ENCODE peak calls at places on chromosomes 4 and X, in ten cellular contexts. One of them, this sample, is unnamed.

GRCh38 chr4:2866160-2866861 is 22.7 kb downstream of the ADD1 start:
- DNase-seq in lung: no peak
- DNase-seq in progenitor cell of endocrine pancreas: no peak
- DNase-seq in stimulated activated CD4-positive, alpha-beta T cell treated with anti-CD3 and anti-CD28 coated beads, Interleukin-2, amount 100 ng/mL, for 48 hours: no peak
- DNase-seq in hepatic stellate cell: no peak
- DNase-seq in glutamatergic neuron: no peak
- DNase-seq in SW480: no peak
- DNase-seq in stimulated activated CD8-positive, alpha-beta memory T cell treated with anti-CD3 and anti-CD28 coated beads, Interleukin-15, amount 100 ng/mL, for 24 hours: no peak
- DNase-seq in central memory CD8-positive, alpha-beta T cell: no peak
- DNase-seq in mammary epithelial cell: no peak
- DNase-seq in this sample: no peak

GRCh38 chrX:39821011-39821708 is 276.6 kb downstream of the BCOR start:
- DNase-seq in lung: no peak
- DNase-seq in progenitor cell of endocrine pancreas: peak
- DNase-seq in stimulated activated CD4-positive, alpha-beta T cell treated with anti-CD3 and anti-CD28 coated beads, Interleukin-2, amount 100 ng/mL, for 48 hours: no peak
- DNase-seq in hepatic stellate cell: peak
- DNase-seq in glutamatergic neuron: peak
- DNase-seq in SW480: peak
- DNase-seq in stimulated activated CD8-positive, alpha-beta memory T cell treated with anti-CD3 and anti-CD28 coated beads, Interleukin-15, amount 100 ng/mL, for 24 hours: no peak
- DNase-seq in central memory CD8-positive, alpha-beta T cell: no peak
- DNase-seq in mammary epithelial cell: no peak
- DNase-seq in this sample: peak

GRCh38 chr4:183241322-183241640 is 78.8 kb downstream of the CLDN22 start:
- DNase-seq in lung: no peak
- DNase-seq in progenitor cell of endocrine pancreas: no peak
- DNase-seq in stimulated activated CD4-positive, alpha-beta T cell treated with anti-CD3 and anti-CD28 coated beads, Interleukin-2, amount 100 ng/mL, for 48 hours: no peak
- DNase-seq in hepatic stellate cell: peak
- DNase-seq in glutamatergic neuron: no peak
- DNase-seq in SW480: peak
- DNase-seq in stimulated activated CD8-positive, alpha-beta memory T cell treated with anti-CD3 and anti-CD28 coated beads, Interleukin-15, amount 100 ng/mL, for 24 hours: no peak
- DNase-seq in central memory CD8-positive, alpha-beta T cell: no peak
- DNase-seq in mammary epithelial cell: peak
- DNase-seq in this sample: no peak

GRCh38 chr4:41258783-41259182 is 2.1 kb downstream of the UCHL1 start:
- DNase-seq in lung: no peak
- DNase-seq in progenitor cell of endocrine pancreas: no peak
- DNase-seq in stimulated activated CD4-positive, alpha-beta T cell treated with anti-CD3 and anti-CD28 coated beads, Interleukin-2, amount 100 ng/mL, for 48 hours: no peak
- DNase-seq in hepatic stellate cell: peak
- DNase-seq in glutamatergic neuron: peak
- DNase-seq in SW480: peak
- DNase-seq in stimulated activated CD8-positive, alpha-beta memory T cell treated with anti-CD3 and anti-CD28 coated beads, Interleukin-15, amount 100 ng/mL, for 24 hours: no peak
- DNase-seq in central memory CD8-positive, alpha-beta T cell: no peak
- DNase-seq in mammary epithelial cell: peak
- DNase-seq in this sample: peak

GRCh38 chr4:169225058-169225751 is 45.6 kb downstream of the SH3RF1 start:
- DNase-seq in lung: no peak
- DNase-seq in progenitor cell of endocrine pancreas: no peak
- DNase-seq in stimulated activated CD4-positive, alpha-beta T cell treated with anti-CD3 and anti-CD28 coated beads, Interleukin-2, amount 100 ng/mL, for 48 hours: no peak
- DNase-seq in hepatic stellate cell: peak
- DNase-seq in glutamatergic neuron: no peak
- DNase-seq in SW480: peak
- DNase-seq in stimulated activated CD8-positive, alpha-beta memory T cell treated with anti-CD3 and anti-CD28 coated beads, Interleukin-15, amount 100 ng/mL, for 24 hours: no peak
- DNase-seq in central memory CD8-positive, alpha-beta T cell: no peak
- DNase-seq in mammary epithelial cell: peak
- DNase-seq in this sample: no peak

GRCh38 chr4:123554263-123554662 is 157.7 kb downstream of the SPRY1 start:
- DNase-seq in lung: no peak
- DNase-seq in progenitor cell of endocrine pancreas: no peak
- DNase-seq in stimulated activated CD4-positive, alpha-beta T cell treated with anti-CD3 and anti-CD28 coated beads, Interleukin-2, amount 100 ng/mL, for 48 hours: no peak
- DNase-seq in hepatic stellate cell: no peak
- DNase-seq in glutamatergic neuron: no peak
- DNase-seq in SW480: no peak
- DNase-seq in stimulated activated CD8-positive, alpha-beta memory T cell treated with anti-CD3 and anti-CD28 coated beads, Interleukin-15, amount 100 ng/mL, for 24 hours: no peak
- DNase-seq in central memory CD8-positive, alpha-beta T cell: no peak
- DNase-seq in mammary epithelial cell: no peak
- DNase-seq in this sample: no peak

GRCh38 chr4:165439344-165439743 is 60.5 kb downstream of the CPE start:
- DNase-seq in lung: no peak
- DNase-seq in progenitor cell of endocrine pancreas: no peak
- DNase-seq in stimulated activated CD4-positive, alpha-beta T cell treated with anti-CD3 and anti-CD28 coated beads, Interleukin-2, amount 100 ng/mL, for 48 hours: no peak
- DNase-seq in hepatic stellate cell: no peak
- DNase-seq in glutamatergic neuron: no peak
- DNase-seq in SW480: peak
- DNase-seq in stimulated activated CD8-positive, alpha-beta memory T cell treated with anti-CD3 and anti-CD28 coated beads, Interleukin-15, amount 100 ng/mL, for 24 hours: no peak
- DNase-seq in central memory CD8-positive, alpha-beta T cell: no peak
- DNase-seq in mammary epithelial cell: no peak
- DNase-seq in this sample: no peak

GRCh38 chrX:46574941-46575381 is 1.4 kb downstream of the CHST7 start:
- DNase-seq in lung: no peak
- DNase-seq in progenitor cell of endocrine pancreas: peak
- DNase-seq in stimulated activated CD4-positive, alpha-beta T cell treated with anti-CD3 and anti-CD28 coated beads, Interleukin-2, amount 100 ng/mL, for 48 hours: no peak
- DNase-seq in hepatic stellate cell: no peak
- DNase-seq in glutamatergic neuron: peak
- DNase-seq in SW480: no peak
- DNase-seq in stimulated activated CD8-positive, alpha-beta memory T cell treated with anti-CD3 and anti-CD28 coated beads, Interleukin-15, amount 100 ng/mL, for 24 hours: no peak
- DNase-seq in central memory CD8-positive, alpha-beta T cell: no peak
- DNase-seq in mammary epithelial cell: peak
- DNase-seq in this sample: peak

GRCh38 chr4:185236155-185236503 is 26.7 kb downstream of the SNX25 start:
- DNase-seq in lung: no peak
- DNase-seq in progenitor cell of endocrine pancreas: no peak
- DNase-seq in stimulated activated CD4-positive, alpha-beta T cell treated with anti-CD3 and anti-CD28 coated beads, Interleukin-2, amount 100 ng/mL, for 48 hours: no peak
- DNase-seq in hepatic stellate cell: no peak
- DNase-seq in glutamatergic neuron: no peak
- DNase-seq in SW480: no peak
- DNase-seq in stimulated activated CD8-positive, alpha-beta memory T cell treated with anti-CD3 and anti-CD28 coated beads, Interleukin-15, amount 100 ng/mL, for 24 hours: no peak
- DNase-seq in central memory CD8-positive, alpha-beta T cell: no peak
- DNase-seq in mammary epithelial cell: no peak
- DNase-seq in this sample: no peak

GRCh38 chrX:117517994-117518393 is 598.6 kb downstream of the KLHL13 start:
- DNase-seq in lung: no peak
- DNase-seq in progenitor cell of endocrine pancreas: no peak
- DNase-seq in stimulated activated CD4-positive, alpha-beta T cell treated with anti-CD3 and anti-CD28 coated beads, Interleukin-2, amount 100 ng/mL, for 48 hours: no peak
- DNase-seq in hepatic stellate cell: no peak
- DNase-seq in glutamatergic neuron: no peak
- DNase-seq in SW480: no peak
- DNase-seq in stimulated activated CD8-positive, alpha-beta memory T cell treated with anti-CD3 and anti-CD28 coated beads, Interleukin-15, amount 100 ng/mL, for 24 hours: no peak
- DNase-seq in central memory CD8-positive, alpha-beta T cell: no peak
- DNase-seq in mammary epithelial cell: no peak
- DNase-seq in this sample: no peak

GRCh38 chr4:98822144-98822543 is 106.8 kb downstream of the EIF4E start:
- DNase-seq in lung: no peak
- DNase-seq in progenitor cell of endocrine pancreas: no peak
- DNase-seq in stimulated activated CD4-positive, alpha-beta T cell treated with anti-CD3 and anti-CD28 coated beads, Interleukin-2, amount 100 ng/mL, for 48 hours: no peak
- DNase-seq in hepatic stellate cell: no peak
- DNase-seq in glutamatergic neuron: no peak
- DNase-seq in SW480: no peak
- DNase-seq in stimulated activated CD8-positive, alpha-beta memory T cell treated with anti-CD3 and anti-CD28 coated beads, Interleukin-15, amount 100 ng/mL, for 24 hours: no peak
- DNase-seq in central memory CD8-positive, alpha-beta T cell: no peak
- DNase-seq in mammary epithelial cell: no peak
- DNase-seq in this sample: no peak

GRCh38 chrX:70044541-70045245 is 5.0 kb downstream of the AWAT2 start:
- DNase-seq in lung: no peak
- DNase-seq in progenitor cell of endocrine pancreas: no peak
- DNase-seq in stimulated activated CD4-positive, alpha-beta T cell treated with anti-CD3 and anti-CD28 coated beads, Interleukin-2, amount 100 ng/mL, for 48 hours: no peak
- DNase-seq in hepatic stellate cell: peak
- DNase-seq in glutamatergic neuron: no peak
- DNase-seq in SW480: peak
- DNase-seq in stimulated activated CD8-positive, alpha-beta memory T cell treated with anti-CD3 and anti-CD28 coated beads, Interleukin-15, amount 100 ng/mL, for 24 hours: no peak
- DNase-seq in central memory CD8-positive, alpha-beta T cell: no peak
- DNase-seq in mammary epithelial cell: no peak
- DNase-seq in this sample: no peak

GRCh38 chrX:47543496-47543895 is 17.5 kb upstream of the ARAF start:
- DNase-seq in lung: no peak
- DNase-seq in progenitor cell of endocrine pancreas: no peak
- DNase-seq in stimulated activated CD4-positive, alpha-beta T cell treated with anti-CD3 and anti-CD28 coated beads, Interleukin-2, amount 100 ng/mL, for 48 hours: no peak
- DNase-seq in hepatic stellate cell: no peak
- DNase-seq in glutamatergic neuron: no peak
- DNase-seq in SW480: no peak
- DNase-seq in stimulated activated CD8-positive, alpha-beta memory T cell treated with anti-CD3 and anti-CD28 coated beads, Interleukin-15, amount 100 ng/mL, for 24 hours: no peak
- DNase-seq in central memory CD8-positive, alpha-beta T cell: no peak
- DNase-seq in mammary epithelial cell: no peak
- DNase-seq in this sample: no peak

GRCh38 chr4:52958232-52958631 is 96.1 kb downstream of the RASL11B start:
- DNase-seq in lung: no peak
- DNase-seq in progenitor cell of endocrine pancreas: no peak
- DNase-seq in stimulated activated CD4-positive, alpha-beta T cell treated with anti-CD3 and anti-CD28 coated beads, Interleukin-2, amount 100 ng/mL, for 48 hours: no peak
- DNase-seq in hepatic stellate cell: no peak
- DNase-seq in glutamatergic neuron: no peak
- DNase-seq in SW480: no peak
- DNase-seq in stimulated activated CD8-positive, alpha-beta memory T cell treated with anti-CD3 and anti-CD28 coated beads, Interleukin-15, amount 100 ng/mL, for 24 hours: no peak
- DNase-seq in central memory CD8-positive, alpha-beta T cell: no peak
- DNase-seq in mammary epithelial cell: no peak
- DNase-seq in this sample: no peak

GRCh38 chr4:89303989-89304388 is 3.6 kb downstream of the GPRIN3 start:
- DNase-seq in lung: no peak
- DNase-seq in progenitor cell of endocrine pancreas: no peak
- DNase-seq in stimulated activated CD4-positive, alpha-beta T cell treated with anti-CD3 and anti-CD28 coated beads, Interleukin-2, amount 100 ng/mL, for 48 hours: no peak
- DNase-seq in hepatic stellate cell: no peak
- DNase-seq in glutamatergic neuron: no peak
- DNase-seq in SW480: no peak
- DNase-seq in stimulated activated CD8-positive, alpha-beta memory T cell treated with anti-CD3 and anti-CD28 coated beads, Interleukin-15, amount 100 ng/mL, for 24 hours: no peak
- DNase-seq in central memory CD8-positive, alpha-beta T cell: no peak
- DNase-seq in mammary epithelial cell: no peak
- DNase-seq in this sample: no peak

GRCh38 chrX:20361890-20362262 is 95.2 kb upstream of the RPS6KA3 start:
- DNase-seq in lung: no peak
- DNase-seq in progenitor cell of endocrine pancreas: no peak
- DNase-seq in stimulated activated CD4-positive, alpha-beta T cell treated with anti-CD3 and anti-CD28 coated beads, Interleukin-2, amount 100 ng/mL, for 48 hours: no peak
- DNase-seq in hepatic stellate cell: peak
- DNase-seq in glutamatergic neuron: no peak
- DNase-seq in SW480: peak
- DNase-seq in stimulated activated CD8-positive, alpha-beta memory T cell treated with anti-CD3 and anti-CD28 coated beads, Interleukin-15, amount 100 ng/mL, for 24 hours: no peak
- DNase-seq in central memory CD8-positive, alpha-beta T cell: no peak
- DNase-seq in mammary epithelial cell: no peak
- DNase-seq in this sample: peak

GRCh38 chrX:31459361-31459760 is 387.5 kb upstream of the FTHL17 start:
- DNase-seq in lung: no peak
- DNase-seq in progenitor cell of endocrine pancreas: no peak
- DNase-seq in stimulated activated CD4-positive, alpha-beta T cell treated with anti-CD3 and anti-CD28 coated beads, Interleukin-2, amount 100 ng/mL, for 48 hours: no peak
- DNase-seq in hepatic stellate cell: peak
- DNase-seq in glutamatergic neuron: no peak
- DNase-seq in SW480: no peak
- DNase-seq in stimulated activated CD8-positive, alpha-beta memory T cell treated with anti-CD3 and anti-CD28 coated beads, Interleukin-15, amount 100 ng/mL, for 24 hours: no peak
- DNase-seq in central memory CD8-positive, alpha-beta T cell: no peak
- DNase-seq in mammary epithelial cell: no peak
- DNase-seq in this sample: no peak

GRCh38 chrX:119266364-119266995 is 30.4 kb downstream of the PGRMC1 start:
- DNase-seq in lung: no peak
- DNase-seq in progenitor cell of endocrine pancreas: no peak
- DNase-seq in stimulated activated CD4-positive, alpha-beta T cell treated with anti-CD3 and anti-CD28 coated beads, Interleukin-2, amount 100 ng/mL, for 48 hours: peak
- DNase-seq in hepatic stellate cell: peak
- DNase-seq in glutamatergic neuron: no peak
- DNase-seq in SW480: peak
- DNase-seq in stimulated activated CD8-positive, alpha-beta memory T cell treated with anti-CD3 and anti-CD28 coated beads, Interleukin-15, amount 100 ng/mL, for 24 hours: no peak
- DNase-seq in central memory CD8-positive, alpha-beta T cell: no peak
- DNase-seq in mammary epithelial cell: peak
- DNase-seq in this sample: peak

GRCh38 chr4:825969-826330 is at the start of gene CPLX1:
- DNase-seq in lung: no peak
- DNase-seq in progenitor cell of endocrine pancreas: no peak
- DNase-seq in stimulated activated CD4-positive, alpha-beta T cell treated with anti-CD3 and anti-CD28 coated beads, Interleukin-2, amount 100 ng/mL, for 48 hours: no peak
- DNase-seq in hepatic stellate cell: no peak
- DNase-seq in glutamatergic neuron: peak
- DNase-seq in SW480: no peak
- DNase-seq in stimulated activated CD8-positive, alpha-beta memory T cell treated with anti-CD3 and anti-CD28 coated beads, Interleukin-15, amount 100 ng/mL, for 24 hours: no peak
- DNase-seq in central memory CD8-positive, alpha-beta T cell: no peak
- DNase-seq in mammary epithelial cell: no peak
- DNase-seq in this sample: peak

GRCh38 chr4:76283900-76284299 is 22.6 kb upstream of the STBD1 start:
- DNase-seq in lung: no peak
- DNase-seq in progenitor cell of endocrine pancreas: no peak
- DNase-seq in stimulated activated CD4-positive, alpha-beta T cell treated with anti-CD3 and anti-CD28 coated beads, Interleukin-2, amount 100 ng/mL, for 48 hours: no peak
- DNase-seq in hepatic stellate cell: no peak
- DNase-seq in glutamatergic neuron: no peak
- DNase-seq in SW480: no peak
- DNase-seq in stimulated activated CD8-positive, alpha-beta memory T cell treated with anti-CD3 and anti-CD28 coated beads, Interleukin-15, amount 100 ng/mL, for 24 hours: no peak
- DNase-seq in central memory CD8-positive, alpha-beta T cell: no peak
- DNase-seq in mammary epithelial cell: peak
- DNase-seq in this sample: no peak

GRCh38 chr4:113594231-113594556 is 167.3 kb downstream of the CAMK2D start:
- DNase-seq in lung: no peak
- DNase-seq in progenitor cell of endocrine pancreas: no peak
- DNase-seq in stimulated activated CD4-positive, alpha-beta T cell treated with anti-CD3 and anti-CD28 coated beads, Interleukin-2, amount 100 ng/mL, for 48 hours: no peak
- DNase-seq in hepatic stellate cell: no peak
- DNase-seq in glutamatergic neuron: no peak
- DNase-seq in SW480: no peak
- DNase-seq in stimulated activated CD8-positive, alpha-beta memory T cell treated with anti-CD3 and anti-CD28 coated beads, Interleukin-15, amount 100 ng/mL, for 24 hours: no peak
- DNase-seq in central memory CD8-positive, alpha-beta T cell: no peak
- DNase-seq in mammary epithelial cell: no peak
- DNase-seq in this sample: no peak

GRCh38 chrX:108131471-108131870 is 39.9 kb downstream of the ATG4A start:
- DNase-seq in lung: no peak
- DNase-seq in progenitor cell of endocrine pancreas: no peak
- DNase-seq in stimulated activated CD4-positive, alpha-beta T cell treated with anti-CD3 and anti-CD28 coated beads, Interleukin-2, amount 100 ng/mL, for 48 hours: no peak
- DNase-seq in hepatic stellate cell: no peak
- DNase-seq in glutamatergic neuron: no peak
- DNase-seq in SW480: no peak
- DNase-seq in stimulated activated CD8-positive, alpha-beta memory T cell treated with anti-CD3 and anti-CD28 coated beads, Interleukin-15, amount 100 ng/mL, for 24 hours: no peak
- DNase-seq in central memory CD8-positive, alpha-beta T cell: no peak
- DNase-seq in mammary epithelial cell: no peak
- DNase-seq in this sample: no peak

GRCh38 chr4:2741626-2742025 is 14.5 kb downstream of the TNIP2 start:
- DNase-seq in lung: no peak
- DNase-seq in progenitor cell of endocrine pancreas: no peak
- DNase-seq in stimulated activated CD4-positive, alpha-beta T cell treated with anti-CD3 and anti-CD28 coated beads, Interleukin-2, amount 100 ng/mL, for 48 hours: no peak
- DNase-seq in hepatic stellate cell: peak
- DNase-seq in glutamatergic neuron: no peak
- DNase-seq in SW480: no peak
- DNase-seq in stimulated activated CD8-positive, alpha-beta memory T cell treated with anti-CD3 and anti-CD28 coated beads, Interleukin-15, amount 100 ng/mL, for 24 hours: no peak
- DNase-seq in central memory CD8-positive, alpha-beta T cell: no peak
- DNase-seq in mammary epithelial cell: no peak
- DNase-seq in this sample: no peak

GRCh38 chr4:78756721-78757120 is 19.4 kb upstream of the BMP2K start:
- DNase-seq in lung: no peak
- DNase-seq in progenitor cell of endocrine pancreas: no peak
- DNase-seq in stimulated activated CD4-positive, alpha-beta T cell treated with anti-CD3 and anti-CD28 coated beads, Interleukin-2, amount 100 ng/mL, for 48 hours: no peak
- DNase-seq in hepatic stellate cell: no peak
- DNase-seq in glutamatergic neuron: no peak
- DNase-seq in SW480: no peak
- DNase-seq in stimulated activated CD8-positive, alpha-beta memory T cell treated with anti-CD3 and anti-CD28 coated beads, Interleukin-15, amount 100 ng/mL, for 24 hours: no peak
- DNase-seq in central memory CD8-positive, alpha-beta T cell: no peak
- DNase-seq in mammary epithelial cell: no peak
- DNase-seq in this sample: no peak

GRCh38 chrX:149374751-149375150 is 130.4 kb downstream of the IDS start:
- DNase-seq in lung: no peak
- DNase-seq in progenitor cell of endocrine pancreas: no peak
- DNase-seq in stimulated activated CD4-positive, alpha-beta T cell treated with anti-CD3 and anti-CD28 coated beads, Interleukin-2, amount 100 ng/mL, for 48 hours: no peak
- DNase-seq in hepatic stellate cell: no peak
- DNase-seq in glutamatergic neuron: no peak
- DNase-seq in SW480: peak
- DNase-seq in stimulated activated CD8-positive, alpha-beta memory T cell treated with anti-CD3 and anti-CD28 coated beads, Interleukin-15, amount 100 ng/mL, for 24 hours: no peak
- DNase-seq in central memory CD8-positive, alpha-beta T cell: no peak
- DNase-seq in mammary epithelial cell: no peak
- DNase-seq in this sample: no peak

GRCh38 chr4:85883180-85883579 is 408.2 kb downstream of the ARHGAP24 start:
- DNase-seq in lung: no peak
- DNase-seq in progenitor cell of endocrine pancreas: no peak
- DNase-seq in stimulated activated CD4-positive, alpha-beta T cell treated with anti-CD3 and anti-CD28 coated beads, Interleukin-2, amount 100 ng/mL, for 48 hours: no peak
- DNase-seq in hepatic stellate cell: no peak
- DNase-seq in glutamatergic neuron: no peak
- DNase-seq in SW480: no peak
- DNase-seq in stimulated activated CD8-positive, alpha-beta memory T cell treated with anti-CD3 and anti-CD28 coated beads, Interleukin-15, amount 100 ng/mL, for 24 hours: no peak
- DNase-seq in central memory CD8-positive, alpha-beta T cell: no peak
- DNase-seq in mammary epithelial cell: no peak
- DNase-seq in this sample: no peak

GRCh38 chr4:89301902-89302301 is 5.7 kb downstream of the GPRIN3 start:
- DNase-seq in lung: no peak
- DNase-seq in progenitor cell of endocrine pancreas: no peak
- DNase-seq in stimulated activated CD4-positive, alpha-beta T cell treated with anti-CD3 and anti-CD28 coated beads, Interleukin-2, amount 100 ng/mL, for 48 hours: no peak
- DNase-seq in hepatic stellate cell: no peak
- DNase-seq in glutamatergic neuron: no peak
- DNase-seq in SW480: no peak
- DNase-seq in stimulated activated CD8-positive, alpha-beta memory T cell treated with anti-CD3 and anti-CD28 coated beads, Interleukin-15, amount 100 ng/mL, for 24 hours: no peak
- DNase-seq in central memory CD8-positive, alpha-beta T cell: no peak
- DNase-seq in mammary epithelial cell: no peak
- DNase-seq in this sample: no peak

GRCh38 chrX:105706041-105706440 is 116.3 kb upstream of the NRK start:
- DNase-seq in lung: no peak
- DNase-seq in progenitor cell of endocrine pancreas: no peak
- DNase-seq in stimulated activated CD4-positive, alpha-beta T cell treated with anti-CD3 and anti-CD28 coated beads, Interleukin-2, amount 100 ng/mL, for 48 hours: no peak
- DNase-seq in hepatic stellate cell: no peak
- DNase-seq in glutamatergic neuron: no peak
- DNase-seq in SW480: no peak
- DNase-seq in stimulated activated CD8-positive, alpha-beta memory T cell treated with anti-CD3 and anti-CD28 coated beads, Interleukin-15, amount 100 ng/mL, for 24 hours: no peak
- DNase-seq in central memory CD8-positive, alpha-beta T cell: no peak
- DNase-seq in mammary epithelial cell: peak
- DNase-seq in this sample: no peak

This sample was measured in thyroid gland.